ENCODE peak calls at places on chromosomes 2 and 18, in seven cellular contexts. One of them, this sample, is unnamed.

GRCh38 chr2:1491751-1492150 is 78.5 kb downstream of the TPO start:
- DNase-seq in trophoblast cell: no peak
- DNase-seq in IMR-90: no peak
- DNase-seq in mesenchymal stem cell: no peak
- DNase-seq in neuronal stem cell: no peak
- DNase-seq in mesendoderm: no peak
- DNase-seq in H1: no peak
- DNase-seq in this sample: no peak

GRCh38 chr2:219272995-219273394 is 6.2 kb upstream of the DNAJB2 start:
- DNase-seq in trophoblast cell: no peak
- DNase-seq in IMR-90: no peak
- DNase-seq in mesenchymal stem cell: no peak
- DNase-seq in neuronal stem cell: no peak
- DNase-seq in mesendoderm: no peak
- DNase-seq in H1: no peak
- DNase-seq in this sample: no peak

GRCh38 chr2:10141736-10142639 is 19.4 kb downstream of the RRM2 start:
- DNase-seq in trophoblast cell: no peak
- DNase-seq in IMR-90: no peak
- DNase-seq in mesenchymal stem cell: no peak
- DNase-seq in neuronal stem cell: no peak
- DNase-seq in mesendoderm: peak; percentile 48
- DNase-seq in H1: no peak
- DNase-seq in this sample: peak; percentile 72

GRCh38 chr2:142561656-142562055 is 315.8 kb upstream of the KYNU start:
- DNase-seq in trophoblast cell: no peak
- DNase-seq in IMR-90: no peak
- DNase-seq in mesenchymal stem cell: no peak
- DNase-seq in neuronal stem cell: no peak
- DNase-seq in mesendoderm: no peak
- DNase-seq in H1: no peak
- DNase-seq in this sample: no peak

GRCh38 chr2:2187196-2187595 is 143.9 kb downstream of the MYT1L start:
- DNase-seq in trophoblast cell: no peak
- DNase-seq in IMR-90: no peak
- DNase-seq in mesenchymal stem cell: no peak
- DNase-seq in neuronal stem cell: peak; percentile 8
- DNase-seq in mesendoderm: no peak
- DNase-seq in H1: no peak
- DNase-seq in this sample: no peak

GRCh38 chr2:239952665-239953417 is 72.3 kb downstream of the NDUFA10 start:
- DNase-seq in trophoblast cell: no peak
- DNase-seq in IMR-90: no peak
- DNase-seq in mesenchymal stem cell: no peak
- DNase-seq in neuronal stem cell: no peak
- DNase-seq in mesendoderm: no peak
- DNase-seq in H1: no peak
- DNase-seq in this sample: no peak

GRCh38 chr2:126986788-126987187 is 88.1 kb downstream of the TEX51 start:
- DNase-seq in trophoblast cell: no peak
- DNase-seq in IMR-90: no peak
- DNase-seq in mesenchymal stem cell: no peak
- DNase-seq in neuronal stem cell: no peak
- DNase-seq in mesendoderm: no peak
- DNase-seq in H1: no peak
- DNase-seq in this sample: no peak

GRCh38 chr2:31286961-31287550 is 53.1 kb downstream of the EHD3 start:
- DNase-seq in trophoblast cell: no peak
- DNase-seq in IMR-90: no peak
- DNase-seq in mesenchymal stem cell: peak; percentile 60
- DNase-seq in neuronal stem cell: no peak
- DNase-seq in mesendoderm: peak; percentile 33
- DNase-seq in H1: no peak
- DNase-seq in this sample: no peak

GRCh38 chr2:17752892-17753802 is 463 bp downstream of the SMC6 start:
- DNase-seq in trophoblast cell: peak; percentile 49
- DNase-seq in IMR-90: peak; percentile 34
- DNase-seq in mesenchymal stem cell: peak; percentile 56
- DNase-seq in neuronal stem cell: no peak
- DNase-seq in mesendoderm: peak; percentile 83
- DNase-seq in H1: no peak
- DNase-seq in this sample: peak; percentile 47

GRCh38 chr2:41932241-41933034 is 115.4 kb upstream of the PKDCC start:
- DNase-seq in trophoblast cell: no peak
- DNase-seq in IMR-90: peak; percentile 93
- DNase-seq in mesenchymal stem cell: peak; percentile 86
- DNase-seq in neuronal stem cell: no peak
- DNase-seq in mesendoderm: no peak
- DNase-seq in H1: no peak
- DNase-seq in this sample: no peak

GRCh38 chr2:181678033-181678586 is 2.2 kb downstream of the NEUROD1 start:
- DNase-seq in trophoblast cell: peak; percentile 41
- DNase-seq in IMR-90: peak; percentile 78
- DNase-seq in mesenchymal stem cell: peak; percentile 74
- DNase-seq in neuronal stem cell: peak; percentile 91
- DNase-seq in mesendoderm: peak; percentile 89
- DNase-seq in H1: no peak
- DNase-seq in this sample: peak; percentile 89

GRCh38 chr2:44932079-44932478 is 9.4 kb upstream of the SIX3 start:
- DNase-seq in trophoblast cell: no peak
- DNase-seq in IMR-90: no peak
- DNase-seq in mesenchymal stem cell: no peak
- DNase-seq in neuronal stem cell: no peak
- DNase-seq in mesendoderm: no peak
- DNase-seq in H1: no peak
- DNase-seq in this sample: peak; percentile 53

GRCh38 chr18:41761329-41762028 is 193.6 kb upstream of the PIK3C3 start:
- DNase-seq in trophoblast cell: peak; percentile 44
- DNase-seq in IMR-90: peak; percentile 84
- DNase-seq in mesenchymal stem cell: peak; percentile 85
- DNase-seq in neuronal stem cell: no peak
- DNase-seq in mesendoderm: no peak
- DNase-seq in H1: no peak
- DNase-seq in this sample: no peak

GRCh38 chr2:75517562-75518230 is 43.0 kb downstream of the EVA1A start:
- DNase-seq in trophoblast cell: no peak
- DNase-seq in IMR-90: no peak
- DNase-seq in mesenchymal stem cell: no peak
- DNase-seq in neuronal stem cell: no peak
- DNase-seq in mesendoderm: no peak
- DNase-seq in H1: no peak
- DNase-seq in this sample: no peak

GRCh38 chr2:37449686-37450392 is 105.4 kb downstream of the QPCT start:
- DNase-seq in trophoblast cell: no peak
- DNase-seq in IMR-90: peak; percentile 54
- DNase-seq in mesenchymal stem cell: peak; percentile 36
- DNase-seq in neuronal stem cell: no peak
- DNase-seq in mesendoderm: no peak
- DNase-seq in H1: no peak
- DNase-seq in this sample: no peak

GRCh38 chr2:198116652-198117175 is 312.3 kb downstream of the PLCL1 start:
- DNase-seq in trophoblast cell: no peak
- DNase-seq in IMR-90: peak; percentile 28
- DNase-seq in mesenchymal stem cell: peak; percentile 23
- DNase-seq in neuronal stem cell: no peak
- DNase-seq in mesendoderm: no peak
- DNase-seq in H1: no peak
- DNase-seq in this sample: no peak

GRCh38 chr2:200765139-200765951 is 46.4 kb upstream of the BZW1 start:
- DNase-seq in trophoblast cell: no peak
- DNase-seq in IMR-90: peak; percentile 98
- DNase-seq in mesenchymal stem cell: peak; percentile 91
- DNase-seq in neuronal stem cell: no peak
- DNase-seq in mesendoderm: no peak
- DNase-seq in H1: no peak
- DNase-seq in this sample: no peak

GRCh38 chr2:217944923-217945322 is 57.9 kb downstream of the TNS1 start:
- DNase-seq in trophoblast cell: no peak
- DNase-seq in IMR-90: no peak
- DNase-seq in mesenchymal stem cell: no peak
- DNase-seq in neuronal stem cell: no peak
- DNase-seq in mesendoderm: no peak
- DNase-seq in H1: no peak
- DNase-seq in this sample: no peak

GRCh38 chr2:239225921-239226561 is 174.8 kb downstream of the HDAC4 start:
- DNase-seq in trophoblast cell: no peak
- DNase-seq in IMR-90: peak; percentile 86
- DNase-seq in mesenchymal stem cell: peak; percentile 88
- DNase-seq in neuronal stem cell: no peak
- DNase-seq in mesendoderm: peak; percentile 68
- DNase-seq in H1: no peak
- DNase-seq in this sample: no peak

GRCh38 chr2:70472256-70472905 is 81.2 kb downstream of the TGFA start:
- DNase-seq in trophoblast cell: no peak
- DNase-seq in IMR-90: no peak
- DNase-seq in mesenchymal stem cell: no peak
- DNase-seq in neuronal stem cell: no peak
- DNase-seq in mesendoderm: peak; percentile 35
- DNase-seq in H1: no peak
- DNase-seq in this sample: no peak

GRCh38 chr2:84880645-84881521 is at the start of gene TRABD2A:
- DNase-seq in trophoblast cell: no peak
- DNase-seq in IMR-90: peak; percentile 71
- DNase-seq in mesenchymal stem cell: peak; percentile 28
- DNase-seq in neuronal stem cell: peak; percentile 43
- DNase-seq in mesendoderm: peak; percentile 75
- DNase-seq in H1: no peak
- DNase-seq in this sample: peak; percentile 69

GRCh38 chr2:246489-247145 is 17.2 kb downstream of the SH3YL1 start:
- DNase-seq in trophoblast cell: peak; percentile 40
- DNase-seq in IMR-90: peak; percentile 85
- DNase-seq in mesenchymal stem cell: peak; percentile 79
- DNase-seq in neuronal stem cell: no peak
- DNase-seq in mesendoderm: peak; percentile 72
- DNase-seq in H1: no peak
- DNase-seq in this sample: no peak

DNA sequence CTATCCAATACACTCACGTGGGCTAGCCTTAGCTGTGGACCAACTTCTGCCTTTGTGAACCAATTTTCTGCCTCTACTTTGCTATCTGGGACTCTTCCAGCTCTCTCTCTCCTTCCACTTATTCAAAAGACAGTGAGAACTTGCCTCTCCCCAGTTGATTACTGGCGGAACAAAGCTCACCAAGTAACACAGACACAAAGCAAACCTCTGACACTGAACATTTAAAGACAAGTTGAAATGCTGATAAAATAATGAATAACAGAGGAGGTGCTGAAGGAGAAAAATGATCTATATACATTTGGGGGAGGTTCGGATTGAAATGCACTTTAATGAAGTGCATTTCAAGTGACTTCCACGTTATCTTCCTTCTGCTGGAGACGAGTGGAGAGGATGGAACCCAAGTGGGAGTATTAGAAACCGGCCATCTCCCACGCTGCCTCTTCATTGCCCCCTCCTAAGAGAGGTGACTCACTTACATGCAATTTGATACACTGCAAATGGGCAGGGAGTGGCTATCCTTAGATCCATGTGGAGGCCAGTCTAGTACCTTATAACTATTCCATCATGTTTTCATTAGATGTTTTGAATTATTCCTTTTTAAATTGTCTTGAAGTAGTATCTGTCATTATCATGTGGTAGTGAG is 6.1 kb upstream of the GLI2 start:
- DNase-seq in trophoblast cell: no peak
- DNase-seq in IMR-90: peak; percentile 88
- DNase-seq in mesenchymal stem cell: peak; percentile 87
- DNase-seq in neuronal stem cell: no peak
- DNase-seq in mesendoderm: peak; percentile 53
- DNase-seq in H1: no peak
- DNase-seq in this sample: peak; percentile 17
- H3K18ac ChIP-seq in trophoblast cell: no peak overlapping the region
- H3K18ac ChIP-seq in IMR-90: peak overlapping the region; percentile 37
- H3K18ac ChIP-seq in mesenchymal stem cell: no peak overlapping the region
- H3K18ac ChIP-seq in neuronal stem cell: no peak overlapping the region
- H3K18ac ChIP-seq in mesendoderm: no peak overlapping the region
- H3K18ac ChIP-seq in H1: no peak overlapping the region
- H3K18ac ChIP-seq in this sample: no peak overlapping the region

GRCh38 chr2:232322560-232323327 is 55.8 kb upstream of the ALPP start:
- DNase-seq in trophoblast cell: no peak
- DNase-seq in IMR-90: no peak
- DNase-seq in mesenchymal stem cell: no peak
- DNase-seq in neuronal stem cell: no peak
- DNase-seq in mesendoderm: no peak
- DNase-seq in H1: no peak
- DNase-seq in this sample: no peak
- H3K4me1 ChIP-seq in trophoblast cell: peaks cover 4% of the 10 kb centered on the region
- H3K4me1 ChIP-seq in IMR-90: no peaks in the 10 kb centered on the region
- H3K4me1 ChIP-seq in mesenchymal stem cell: peaks cover 12% of the 10 kb centered on the region
- H3K4me1 ChIP-seq in neuronal stem cell: peaks cover 2% of the 10 kb centered on the region
- H3K4me1 ChIP-seq in mesendoderm: peaks cover 3% of the 10 kb centered on the region
- H3K4me1 ChIP-seq in H1: no peaks in the 10 kb centered on the region
- H3K4me1 ChIP-seq in this sample: no peaks in the 10 kb centered on the region

DNA sequence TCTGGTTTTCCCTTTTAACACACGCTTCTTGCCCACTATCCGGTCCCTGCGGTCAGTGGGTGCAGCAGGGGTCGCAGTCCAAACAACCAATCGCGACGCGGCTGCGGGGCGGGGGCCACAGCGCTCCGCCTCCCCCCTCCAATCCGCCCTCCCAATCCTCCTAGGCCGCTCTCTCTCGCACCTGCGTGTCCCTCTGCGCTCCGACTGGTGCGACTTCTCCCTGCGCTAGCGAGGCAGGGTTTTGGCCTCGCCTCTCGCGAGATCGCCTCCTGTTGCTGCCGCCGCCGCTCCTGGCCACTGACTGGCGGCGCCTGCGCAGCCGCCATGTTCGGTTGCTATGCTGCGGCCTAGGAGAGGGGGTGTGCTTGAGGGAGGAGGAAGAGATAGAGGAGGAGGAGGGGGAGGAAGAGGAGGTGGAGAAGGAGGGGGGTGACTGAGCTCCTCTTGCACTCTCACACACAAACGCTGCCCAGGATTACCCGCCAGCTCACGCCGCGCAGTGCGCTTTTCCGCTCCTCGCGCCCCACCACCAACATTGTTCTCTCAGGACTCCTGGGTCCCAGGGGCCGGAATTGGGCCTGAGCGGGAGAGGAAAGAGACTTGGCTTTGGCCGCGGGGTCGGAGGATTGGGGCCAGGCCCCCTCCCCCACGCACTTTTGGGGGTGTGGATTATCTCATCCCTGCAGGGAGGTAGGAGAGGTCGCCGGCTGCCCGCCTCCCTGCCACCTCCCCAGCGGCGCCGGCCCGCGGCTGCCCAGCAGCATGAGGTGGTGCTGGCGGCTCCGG is at the start of gene PTPN4:
- DNase-seq in trophoblast cell: peak; percentile 99
- DNase-seq in IMR-90: peak; percentile 98
- DNase-seq in mesenchymal stem cell: peak; percentile 99
- DNase-seq in neuronal stem cell: peak; percentile 98
- DNase-seq in mesendoderm: peak; percentile 100
- DNase-seq in H1: peak; percentile 99
- DNase-seq in this sample: peak; percentile 99
- H3K18ac ChIP-seq in trophoblast cell: peak within 1 kb of the TSS; percentile 69
- H3K18ac ChIP-seq in IMR-90: peak within 1 kb of the TSS; percentile 69
- H3K18ac ChIP-seq in mesenchymal stem cell: peak within 1 kb of the TSS; percentile 88
- H3K18ac ChIP-seq in neuronal stem cell: peak within 1 kb of the TSS; percentile 91
- H3K18ac ChIP-seq in mesendoderm: peak within 1 kb of the TSS; percentile 78
- H3K18ac ChIP-seq in H1: peak within 1 kb of the TSS; percentile 96
- H3K18ac ChIP-seq in this sample: peak within 1 kb of the TSS; percentile 82

DNA sequence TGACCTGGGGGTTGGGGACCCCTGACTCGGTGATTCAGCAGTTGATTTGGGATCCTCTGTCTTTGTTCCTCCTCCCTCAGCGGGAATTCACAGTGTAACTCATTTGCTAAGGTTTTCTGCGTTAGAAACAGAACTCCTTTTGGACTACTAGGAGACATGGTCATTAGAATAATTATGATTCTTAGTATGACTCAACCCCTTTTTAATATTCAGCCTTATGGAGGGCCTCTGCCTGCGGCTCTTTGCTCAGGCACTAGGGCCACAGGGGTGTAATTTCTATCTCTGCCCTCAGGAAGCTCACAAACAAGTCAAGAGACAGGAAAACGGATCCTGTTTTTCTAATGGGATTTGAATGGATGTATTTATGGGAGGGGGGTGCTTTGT is 117.4 kb downstream of the SPTBN1 start:
- DNase-seq in trophoblast cell: peak; percentile 13
- DNase-seq in IMR-90: no peak
- DNase-seq in mesenchymal stem cell: no peak
- DNase-seq in neuronal stem cell: no peak
- DNase-seq in mesendoderm: no peak
- DNase-seq in H1: no peak
- DNase-seq in this sample: no peak
- H3K4me1 ChIP-seq in trophoblast cell: peaks cover 22% of the 10 kb centered on the region
- H3K4me1 ChIP-seq in IMR-90: peaks cover 38% of the 10 kb centered on the region
- H3K4me1 ChIP-seq in mesenchymal stem cell: peaks cover 30% of the 10 kb centered on the region
- H3K4me1 ChIP-seq in neuronal stem cell: peaks cover 25% of the 10 kb centered on the region
- H3K4me1 ChIP-seq in mesendoderm: peaks cover 33% of the 10 kb centered on the region
- H3K4me1 ChIP-seq in H1: peaks cover 28% of the 10 kb centered on the region
- H3K4me1 ChIP-seq in this sample: peaks cover 28% of the 10 kb centered on the region